ENCODE peak calls at places on chromosomes 5 and 9, in six cellular contexts. L is heart left ventricle, K is RWPE1, B is body of pancreas, Z is uterus, P is colonic mucosa. R is an unnamed sample.

GRCh38 chr5:107469064-107469463 is 201.7 kb downstream of the EFNA5 start:
- DNase-seq in L (no peak), K (no peak), B (no peak), Z (no peak), P (no peak), R (no peak)

GRCh38 chr5:149320791-149321330 is 24.4 kb upstream of the GRPEL2 start:
- DNase-seq in L (peak), K (peak), B (peak), Z (peak), P (peak), R (peak)

GRCh38 chr5:181215997-181216982 is 6.8 kb upstream of the TRIM41 start:
- DNase-seq in L (no peak), K (no peak), B (no peak), Z (no peak), P (no peak), R (no peak)

GRCh38 chr5:170971-171800 is 20.1 kb upstream of the LRRC14B start:
- DNase-seq in L (no peak), K (no peak), B (no peak), Z (no peak), P (no peak), R (no peak)

GRCh38 chr9:98551511-98552286 is 157.0 kb downstream of the GABBR2 start:
- DNase-seq in L (no peak), K (peak), B (no peak), Z (no peak), P (peak), R (no peak)

GRCh38 chr5:33888582-33888981 is 3.2 kb downstream of the ADAMTS12 start:
- DNase-seq in L (no peak), K (no peak), B (no peak), Z (no peak), P (no peak), R (no peak)

GRCh38 chr5:65840071-65840470 is 86.3 kb upstream of the ERBIN start:
- DNase-seq in L (no peak), K (no peak), B (no peak), Z (no peak), P (no peak), R (no peak)

GRCh38 chr9:128485414-128485855 is 19.1 kb upstream of the GLE1 start:
- DNase-seq in L (no peak), K (no peak), B (no peak), Z (no peak), P (no peak), R (no peak)

GRCh38 chr9:23824241-23825142 is 1.5 kb downstream of the ELAVL2 start:
- DNase-seq in L (no peak), K (peak), B (no peak), Z (no peak), P (no peak), R (peak)

GRCh38 chr5:135251099-135251498 is 147.9 kb downstream of the MACROH2A1 start:
- DNase-seq in L (no peak), K (no peak), B (no peak), Z (no peak), P (no peak), R (no peak)

GRCh38 chr9:69936427-69936826 is 107.2 kb upstream of the MAMDC2 start:
- DNase-seq in L (no peak), K (peak), B (no peak), Z (no peak), P (no peak), R (no peak)

GRCh38 chr9:129574911-129575574 is 45.9 kb downstream of the C9orf50 start:
- DNase-seq in L (no peak), K (no peak), B (no peak), Z (no peak), P (no peak), R (no peak)

GRCh38 chr5:156835905-156836304 is 14.2 kb upstream of the PPP1R2B start:
- DNase-seq in L (no peak), K (no peak), B (no peak), Z (no peak), P (no peak), R (no peak)

GRCh38 chr5:112686675-112687074 is 51.0 kb upstream of the APC start:
- DNase-seq in L (no peak), K (no peak), B (no peak), Z (no peak), P (no peak), R (no peak)

GRCh38 chr5:1294839-1295649 is at the start of gene TERT:
- DNase-seq in L (no peak), K (no peak), B (no peak), Z (no peak), P (peak), R (peak)

GRCh38 chr5:143539742-143540141 is 136.3 kb upstream of the NR3C1 start:
- DNase-seq in L (no peak), K (no peak), B (no peak), Z (no peak), P (no peak), R (no peak)

GRCh38 chr5:81789033-81789432 is 38.1 kb upstream of the SSBP2 start:
- DNase-seq in L (no peak), K (peak), B (no peak), Z (no peak), P (no peak), R (no peak)

GRCh38 chr9:29475471-29475870 is 1902.2 kb upstream of the C9orf72 start:
- DNase-seq in L (no peak), K (no peak), B (no peak), Z (no peak), P (no peak), R (no peak)

GRCh38 chr5:64831996-64832395 is 63.3 kb downstream of the CWC27 start:
- DNase-seq in L (no peak), K (no peak), B (no peak), Z (no peak), P (no peak), R (no peak)

GRCh38 chr5:110790673-110791072 is 51.9 kb downstream of the SLC25A46 start:
- DNase-seq in L (no peak), K (peak), B (no peak), Z (no peak), P (no peak), R (no peak)

GRCh38 chr9:86766912-86767311 is 180.4 kb downstream of the GAS1 start:
- DNase-seq in L (no peak), K (peak), B (peak), Z (peak), P (no peak), R (peak)

GRCh38 chr5:5950658-5951057 is 427.7 kb downstream of the MED10 start:
- DNase-seq in L (no peak), K (no peak), B (no peak), Z (no peak), P (no peak), R (no peak)

GRCh38 chr9:89455356-89455824 is 42.5 kb downstream of the SEMA4D start:
- DNase-seq in L (no peak), K (no peak), B (no peak), Z (no peak), P (no peak), R (no peak)

GRCh38 chr9:130908129-130908877 is 11.7 kb upstream of the QRFP start:
- DNase-seq in L (no peak), K (peak), B (no peak), Z (no peak), P (no peak), R (no peak)

GRCh38 chr5:76537073-76537543 is 86.1 kb downstream of the F2RL2 start:
- DNase-seq in L (no peak), K (no peak), B (no peak), Z (no peak), P (no peak), R (no peak)

GRCh38 chr5:153824909-153825308 is 213.8 kb downstream of the FAM114A2 start:
- DNase-seq in L (no peak), K (no peak), B (no peak), Z (no peak), P (no peak), R (no peak)

GRCh38 chr5:34624711-34625110 is 31.4 kb upstream of the RAI14 start:
- DNase-seq in L (no peak), K (no peak), B (no peak), Z (no peak), P (no peak), R (no peak)

GRCh38 chr5:134833340-134834032 is 12.3 kb upstream of the C5orf24 start:
- DNase-seq in L (no peak), K (no peak), B (no peak), Z (no peak), P (no peak), R (no peak)

GRCh38 chr9:87675906-87676515 is 49.9 kb upstream of the CTSL start:
- DNase-seq in L (no peak), K (no peak), B (no peak), Z (no peak), P (no peak), R (no peak)

GRCh38 chr5:131394128-131394527 is 130.3 kb downstream of the CDC42SE2 start:
- DNase-seq in L (no peak), K (no peak), B (peak), Z (no peak), P (no peak), R (no peak)

GRCh38 chr5:138659561-138659960 is 84.4 kb upstream of the HSPA9 start:
- DNase-seq in L (no peak), K (no peak), B (no peak), Z (no peak), P (no peak), R (no peak)

GRCh38 chr9:104765138-104765537 is 1.2 kb downstream of the NIPSNAP3B start:
- DNase-seq in L (no peak), K (no peak), B (no peak), Z (no peak), P (no peak), R (no peak)

GRCh38 chr5:173670791-173671120 is 54.3 kb upstream of the BOD1 start:
- DNase-seq in L (no peak), K (no peak), B (no peak), Z (peak), P (no peak), R (no peak)
- H3K27ac ChIP-seq in L (peak), K (no peak), B (no peak), Z (peak), P (no peak), R (no peak)

GRCh38 chr5:16879191-16879590 is 56.9 kb downstream of the MYO10 start:
- DNase-seq in L (no peak), K (no peak), B (no peak), Z (no peak), P (no peak), R (no peak)
- H3K27ac ChIP-seq in L (no peak), K (no peak), B (peak), Z (no peak), P (peak), R (peak)

DNA sequence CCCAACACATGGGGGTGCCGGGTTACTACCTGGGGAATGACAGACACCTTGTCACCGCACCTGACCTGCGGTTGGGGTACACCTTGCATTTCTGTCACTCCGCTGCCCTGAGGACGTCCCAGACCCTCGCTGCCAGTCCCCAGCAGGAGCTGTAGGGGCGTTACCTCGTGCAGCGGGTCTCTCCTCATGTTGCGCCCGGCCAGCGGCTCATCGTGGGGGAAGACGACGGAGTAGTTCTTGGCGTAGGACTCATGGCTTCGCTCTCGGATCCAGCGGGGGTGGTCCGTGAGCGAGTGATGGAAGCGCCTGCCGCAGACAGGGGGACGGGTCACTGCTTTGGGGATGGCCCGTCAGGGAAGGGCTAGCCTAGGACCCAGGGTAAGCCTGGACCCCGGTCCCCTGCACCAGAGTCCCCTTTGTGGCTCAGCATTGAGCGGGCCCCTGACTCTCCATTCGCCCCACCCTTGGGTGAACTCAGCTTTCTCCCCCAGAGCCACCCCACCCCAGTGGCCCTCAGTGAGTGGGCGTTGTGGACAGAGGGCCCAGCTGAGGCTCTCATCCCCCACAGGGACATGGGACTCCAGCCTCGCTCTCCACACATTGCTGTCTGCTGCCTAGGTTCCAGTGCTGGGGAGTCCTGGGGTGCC is 29.9 kb downstream of the SARDH start:
- DNase-seq in L (peak), K (no peak), B (no peak), Z (no peak), P (no peak), R (no peak)
- H3K27ac ChIP-seq in L (no peak), K (no peak), B (no peak), Z (no peak), P (no peak), R (no peak)

GRCh38 chr9:115943591-115944165 is 209.9 kb upstream of the PAPPA start:
- DNase-seq in L (no peak), K (no peak), B (no peak), Z (no peak), P (no peak), R (no peak)

GRCh38 chr9:115939065-115939765 is 214.4 kb upstream of the PAPPA start:
- DNase-seq in L (no peak), K (peak), B (no peak), Z (no peak), P (no peak), R (no peak)

GRCh38 chr9:115938479-115938878 is 215.1 kb upstream of the PAPPA start:
- DNase-seq in L (no peak), K (no peak), B (no peak), Z (no peak), P (no peak), R (no peak)

GRCh38 chr9:115944166-115944948 is 209.2 kb upstream of the PAPPA start:
- DNase-seq in L (peak), K (peak), B (peak), Z (peak), P (peak), R (peak)

GRCh38 chr9:115941561-115942315 is 211.9 kb upstream of the PAPPA start:
- DNase-seq in L (no peak), K (peak), B (no peak), Z (no peak), P (no peak), R (no peak)
- H3K27ac ChIP-seq in L (no peak), K (no peak), B (no peak), Z (peak), P (no peak), R (no peak)

DNA sequence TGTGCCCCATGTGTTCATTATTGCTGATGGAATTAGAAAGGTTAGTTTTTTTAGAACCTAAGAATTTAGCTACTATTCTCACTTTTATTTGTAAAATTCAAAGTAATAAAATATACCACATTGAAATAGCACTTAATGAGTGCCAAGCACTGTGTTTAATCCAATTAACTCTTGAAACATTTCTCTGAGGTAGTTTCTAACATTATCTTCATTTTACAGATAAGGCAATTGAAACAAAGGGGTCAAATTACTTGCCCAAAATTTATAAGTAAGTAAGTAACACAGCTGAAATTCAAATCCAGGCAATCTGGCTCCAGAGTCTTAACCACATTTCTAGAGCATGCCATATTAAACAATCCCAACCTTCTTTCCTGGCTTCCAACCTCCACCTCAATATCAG is 84.2 kb downstream of the MLLT3 start:
- DNase-seq in L (no peak), K (no peak), B (no peak), Z (no peak), P (no peak), R (no peak)
- H3K27ac ChIP-seq in L (no peak), K (no peak), B (no peak), Z (no peak), P (no peak), R (no peak)

GRCh38 chr5:57772512-57772911 is 289.9 kb upstream of the ACTBL2 start:
- DNase-seq in L (no peak), K (no peak), B (no peak), Z (no peak), P (no peak), R (no peak)

GRCh38 chr5:57777174-57777581 is 294.6 kb upstream of the ACTBL2 start:
- DNase-seq in L (no peak), K (no peak), B (no peak), Z (no peak), P (no peak), R (no peak)

GRCh38 chr5:57774439-57774838 is 291.8 kb upstream of the ACTBL2 start:
- DNase-seq in L (no peak), K (no peak), B (no peak), Z (no peak), P (no peak), R (no peak)

GRCh38 chr5:57778528-57779175 is 296.0 kb upstream of the ACTBL2 start:
- DNase-seq in L (no peak), K (no peak), B (no peak), Z (no peak), P (no peak), R (no peak)

DNA sequence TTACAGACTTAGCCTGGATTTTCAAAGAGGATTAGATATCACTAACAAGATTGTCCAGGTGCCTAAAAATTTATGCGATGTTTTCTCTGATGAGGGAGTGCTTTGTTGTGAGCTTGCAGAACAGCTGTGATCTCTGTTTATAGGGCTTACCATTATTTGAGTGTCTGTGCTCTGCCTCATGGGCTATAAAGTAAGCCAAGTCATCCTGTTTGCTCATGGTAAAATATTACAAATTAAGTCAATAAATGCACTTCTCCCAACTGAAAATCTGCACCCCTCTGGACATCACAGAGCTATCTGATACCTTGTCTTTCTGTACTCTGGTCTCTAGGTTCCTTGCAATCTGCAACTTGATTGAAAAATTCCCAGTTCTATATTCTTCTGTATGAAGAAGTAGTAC is 293.4 kb upstream of the ACTBL2 start:
- DNase-seq in L (no peak), K (no peak), B (no peak), Z (no peak), P (no peak), R (no peak)
- H3K27ac ChIP-seq in L (no peak), K (no peak), B (no peak), Z (no peak), P (no peak), R (no peak)

DNA sequence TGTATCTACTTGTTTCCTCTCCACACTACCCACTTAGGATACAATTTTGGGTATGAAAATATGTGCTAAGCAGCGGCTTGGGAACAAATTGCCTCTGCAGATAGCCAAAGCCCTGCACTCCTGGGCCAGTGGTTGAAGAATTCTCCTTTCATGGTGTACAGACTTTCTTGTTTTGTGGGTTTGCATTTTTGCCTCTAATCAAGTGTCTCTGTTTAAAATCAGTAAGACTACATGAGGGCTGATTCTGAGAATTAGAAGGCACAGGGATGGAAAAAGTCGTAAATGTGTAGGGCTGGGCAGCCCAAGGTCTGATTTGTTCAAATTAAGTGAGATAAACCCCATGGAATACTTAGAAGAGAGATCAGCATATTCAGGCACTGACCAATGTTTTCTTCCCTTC is 103.7 kb upstream of the CD180 start:
- DNase-seq in L (no peak), K (no peak), B (no peak), Z (peak), P (no peak), R (no peak)
- H3K27ac ChIP-seq in L (no peak), K (no peak), B (no peak), Z (peak), P (no peak), R (peak)

R was measured in transverse colon.